ENCODE peak calls at places on chromosome 1, in ten cellular contexts. J is upper lobe of left lung, M is gastrocnemius medialis, O is uterus, W is adrenal gland, V is testis, B is ovary, R is IMR-90, T is tibial nerve, U is heart left ventricle. N is an unnamed sample. For H3K27me3, the result is how much of the 10 kb centered on the place peaks cover.

GRCh38 chr1:230012742-230013141 is 54.3 kb upstream of the GALNT2 start:
- DNase-seq in J (no peak), M (no peak), O (no peak), W (no peak), V (no peak), B (no peak), R (no peak), T (no peak), U (no peak), N (no peak)

GRCh38 chr1:202713110-202713509 is 2.9 kb upstream of the SYT2 start:
- DNase-seq in J (no peak), M (no peak), O (no peak), W (no peak), V (no peak), B (no peak), R (no peak), T (no peak), U (no peak), N (no peak)

GRCh38 chr1:5611855-5612254 is 380.4 kb downstream of the NPHP4 start:
- DNase-seq in J (no peak), M (no peak), O (no peak), W (no peak), V (no peak), B (no peak), R (no peak), T (no peak), U (no peak), N (no peak)

GRCh38 chr1:119626146-119626545 is 21.9 kb downstream of the ZNF697 start:
- DNase-seq in J (no peak), M (no peak), O (no peak), W (no peak), V (no peak), B (no peak), R (no peak), T (no peak), U (no peak), N (no peak)

GRCh38 chr1:107748529-107748928 is 216.5 kb downstream of the VAV3 start:
- DNase-seq in J (no peak), M (no peak), O (no peak), W (no peak), V (no peak), B (no peak), R (peak), T (no peak), U (no peak), N (no peak)

GRCh38 chr1:44481701-44482100 is 76.6 kb downstream of the RNF220 start:
- DNase-seq in J (no peak), M (no peak), O (no peak), W (no peak), V (no peak), B (no peak), R (no peak), T (no peak), U (no peak), N (no peak)

GRCh38 chr1:28392027-28392652 is 22.6 kb downstream of the PHACTR4 start:
- DNase-seq in J (no peak), M (no peak), O (no peak), W (peak), V (no peak), B (no peak), R (peak), T (no peak), U (no peak), N (no peak)

GRCh38 chr1:186745531-186746146 is 65.4 kb upstream of the PTGS2 start:
- DNase-seq in J (no peak), M (no peak), O (no peak), W (no peak), V (no peak), B (no peak), R (no peak), T (no peak), U (no peak), N (no peak)

GRCh38 chr1:234676103-234676594 is 66.2 kb upstream of the IRF2BP2 start:
- DNase-seq in J (no peak), M (peak), O (peak), W (peak), V (peak), B (peak), R (peak), T (peak), U (peak), N (peak)

GRCh38 chr1:156652992-156653355 is 11.1 kb downstream of the BCAN start:
- DNase-seq in J (no peak), M (no peak), O (no peak), W (no peak), V (no peak), B (no peak), R (no peak), T (no peak), U (no peak), N (no peak)
- H3K27me3 ChIP-seq in J (under half), M (under half), O (under half), W (under half), V (under half), B (under half), R (half or more), T (half or more), U (under half), N (under half)

GRCh38 chr1:151680812-151681211 is 35.8 kb downstream of the CELF3 start:
- DNase-seq in J (no peak), M (no peak), O (no peak), W (no peak), V (no peak), B (no peak), R (peak), T (no peak), U (no peak), N (no peak)
- TF ChIP-seq POLR2A in J (no peak), M (no peak), O (no peak), W (no peak), V (no peak), B (no peak), R (no peak), T (no peak), U (no peak), N (no peak)

DNA sequence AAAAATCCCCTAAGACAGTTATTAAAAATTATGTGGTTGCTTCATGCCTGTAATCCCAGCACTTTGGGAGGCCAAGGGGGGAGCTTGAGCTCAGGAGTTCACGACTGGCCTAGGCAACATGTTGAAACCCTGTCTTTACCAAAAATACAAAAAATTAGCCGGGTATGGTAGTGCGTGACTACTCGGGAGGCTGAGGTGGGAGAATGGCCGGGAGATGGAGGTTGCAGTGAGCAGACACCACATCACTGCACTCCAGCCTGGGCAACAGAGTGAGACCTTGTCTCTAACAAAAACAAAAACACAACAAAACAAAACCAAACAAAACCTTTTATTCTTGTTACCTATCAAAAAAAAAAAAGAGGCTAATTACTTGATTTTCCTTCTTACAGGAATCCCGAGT is 2.1 kb downstream of the ELK4 start:
- DNase-seq in J (no peak), M (no peak), O (no peak), W (no peak), V (no peak), B (no peak), R (no peak), T (no peak), U (no peak), N (no peak)
- H3K4me3 ChIP-seq in J (peak), M (no peak), O (no peak), W (no peak), V (no peak), B (no peak), R (no peak), T (no peak), U (no peak), N (no peak)

GRCh38 chr1:92482665-92483441 is 3.9 kb downstream of the GFI1 start:
- DNase-seq in J (peak), M (no peak), O (no peak), W (no peak), V (no peak), B (no peak), R (no peak), T (no peak), U (peak), N (no peak)
- H3K27me3 ChIP-seq in J (half or more), M (half or more), O (under half), W (half or more), V (under half), B (under half), R (half or more), T (half or more), U (half or more), N (half or more)

GRCh38 chr1:92842082-92843045 is 10.5 kb downstream of the RPL5 start:
- DNase-seq in J (no peak), M (no peak), O (no peak), W (no peak), V (no peak), B (no peak), R (no peak), T (no peak), U (no peak), N (no peak)
- TF ChIP-seq POLR2A in J (no peak), M (no peak), O (no peak), W (no peak), V (no peak), B (no peak), R (no peak), T (no peak), U (no peak), N (no peak)

N was measured in stomach.